ENCODE peak calls at places on chromosomes 2 and 18, in seven cellular contexts. One of them, this sample, is unnamed.
A peak's percentile ranks its signal among the peaks of the same experiment; 100 is the strongest.

GRCh38 chr2:223415071-223415470 is 187.1 kb downstream of the SCG2 start:
- DNase-seq in astrocyte of the hippocampus: no peak
- DNase-seq in dermis blood vessel endothelial cell: no peak
- DNase-seq in T-helper 1 cell: no peak
- DNase-seq in fibroblast of lung: no peak
- DNase-seq in Right ventricle myocardium superior: no peak
- DNase-seq in HFF-Myc: no peak
- DNase-seq in this sample: no peak

GRCh38 chr2:211901226-211901625 is 637.4 kb downstream of the ERBB4 start:
- DNase-seq in astrocyte of the hippocampus: no peak
- DNase-seq in dermis blood vessel endothelial cell: no peak
- DNase-seq in T-helper 1 cell: no peak
- DNase-seq in fibroblast of lung: no peak
- DNase-seq in Right ventricle myocardium superior: no peak
- DNase-seq in HFF-Myc: no peak
- DNase-seq in this sample: no peak

GRCh38 chr2:216688731-216689360 is 6.5 kb downstream of the IGFBP5 start:
- DNase-seq in astrocyte of the hippocampus: peak; percentile 40
- DNase-seq in dermis blood vessel endothelial cell: no peak
- DNase-seq in T-helper 1 cell: no peak
- DNase-seq in fibroblast of lung: no peak
- DNase-seq in Right ventricle myocardium superior: peak; percentile 76
- DNase-seq in HFF-Myc: no peak
- DNase-seq in this sample: no peak

GRCh38 chr2:120708944-120709607 is 26.6 kb upstream of the GLI2 start:
- DNase-seq in astrocyte of the hippocampus: no peak
- DNase-seq in dermis blood vessel endothelial cell: no peak
- DNase-seq in T-helper 1 cell: no peak
- DNase-seq in fibroblast of lung: no peak
- DNase-seq in Right ventricle myocardium superior: no peak
- DNase-seq in HFF-Myc: no peak
- DNase-seq in this sample: no peak

GRCh38 chr2:101967826-101968498 is 23.8 kb upstream of the IL1R2 start:
- DNase-seq in astrocyte of the hippocampus: peak; percentile 75
- DNase-seq in dermis blood vessel endothelial cell: no peak
- DNase-seq in T-helper 1 cell: no peak
- DNase-seq in fibroblast of lung: peak; percentile 76
- DNase-seq in Right ventricle myocardium superior: peak; percentile 38
- DNase-seq in HFF-Myc: no peak
- DNase-seq in this sample: no peak

GRCh38 chr18:61435064-61435652 is 101.9 kb downstream of the CDH20 start:
- DNase-seq in astrocyte of the hippocampus: peak; percentile 5
- DNase-seq in dermis blood vessel endothelial cell: peak; percentile 43
- DNase-seq in T-helper 1 cell: no peak
- DNase-seq in fibroblast of lung: peak; percentile 11
- DNase-seq in Right ventricle myocardium superior: no peak
- DNase-seq in HFF-Myc: no peak
- DNase-seq in this sample: no peak

GRCh38 chr2:104434363-104434792 is 419.5 kb upstream of the POU3F3 start:
- DNase-seq in astrocyte of the hippocampus: peak; percentile 79
- DNase-seq in dermis blood vessel endothelial cell: no peak
- DNase-seq in T-helper 1 cell: no peak
- DNase-seq in fibroblast of lung: no peak
- DNase-seq in Right ventricle myocardium superior: no peak
- DNase-seq in HFF-Myc: no peak
- DNase-seq in this sample: no peak

GRCh38 chr2:1625281-1626001 is 118.9 kb downstream of the PXDN start:
- DNase-seq in astrocyte of the hippocampus: peak; percentile 82
- DNase-seq in dermis blood vessel endothelial cell: peak; percentile 96
- DNase-seq in T-helper 1 cell: no peak
- DNase-seq in fibroblast of lung: peak; percentile 72
- DNase-seq in Right ventricle myocardium superior: no peak
- DNase-seq in HFF-Myc: peak; percentile 76
- DNase-seq in this sample: no peak

GRCh38 chr18:57806891-57807280 is 3.8 kb upstream of the ATP8B1 start:
- DNase-seq in astrocyte of the hippocampus: peak; percentile 78
- DNase-seq in dermis blood vessel endothelial cell: peak; percentile 79
- DNase-seq in T-helper 1 cell: no peak
- DNase-seq in fibroblast of lung: peak; percentile 78
- DNase-seq in Right ventricle myocardium superior: no peak
- DNase-seq in HFF-Myc: no peak
- DNase-seq in this sample: peak; percentile 49

GRCh38 chr2:207394203-207394741 is 135.5 kb upstream of the CREB1 start:
- DNase-seq in astrocyte of the hippocampus: no peak
- DNase-seq in dermis blood vessel endothelial cell: no peak
- DNase-seq in T-helper 1 cell: no peak
- DNase-seq in fibroblast of lung: no peak
- DNase-seq in Right ventricle myocardium superior: no peak
- DNase-seq in HFF-Myc: no peak
- DNase-seq in this sample: no peak

GRCh38 chr2:52238782-52239181 is 1206.8 kb upstream of the NRXN1 start:
- DNase-seq in astrocyte of the hippocampus: no peak
- DNase-seq in dermis blood vessel endothelial cell: no peak
- DNase-seq in T-helper 1 cell: no peak
- DNase-seq in fibroblast of lung: no peak
- DNase-seq in Right ventricle myocardium superior: no peak
- DNase-seq in HFF-Myc: no peak
- DNase-seq in this sample: no peak

This sample was measured in left cardiac atrium.